ENCODE peak calls at places on chromosome 9, in eight cellular contexts. One of them, this sample, is unnamed.

GRCh38 chr9:137774775-137775386 is 102.7 kb upstream of the CACNA1B start:
- DNase-seq in lung: no peak
- DNase-seq in NCI-H82: no peak
- DNase-seq in T follicular helper cell: no peak
- DNase-seq in LHCN-M2: no peak
- DNase-seq in fibroblast of pulmonary artery: no peak
- DNase-seq in DMS153: no peak
- DNase-seq in epithelial cell of esophagus: no peak
- DNase-seq in this sample: no peak

GRCh38 chr9:113922160-113922559 is 46.1 kb downstream of the ZNF618 start:
- DNase-seq in lung: no peak
- DNase-seq in NCI-H82: no peak
- DNase-seq in T follicular helper cell: no peak
- DNase-seq in LHCN-M2: no peak
- DNase-seq in fibroblast of pulmonary artery: no peak
- DNase-seq in DMS153: no peak
- DNase-seq in epithelial cell of esophagus: no peak
- DNase-seq in this sample: no peak

GRCh38 chr9:105053209-105053652 is 125.3 kb upstream of the ABCA1 start:
- DNase-seq in lung: peak; percentile 36
- DNase-seq in NCI-H82: no peak
- DNase-seq in T follicular helper cell: no peak
- DNase-seq in LHCN-M2: peak; percentile 86
- DNase-seq in fibroblast of pulmonary artery: peak; percentile 88
- DNase-seq in DMS153: no peak
- DNase-seq in epithelial cell of esophagus: peak; percentile 95
- DNase-seq in this sample: no peak

GRCh38 chr9:27193886-27194285 is 84.9 kb downstream of the TEK start:
- DNase-seq in lung: no peak
- DNase-seq in NCI-H82: no peak
- DNase-seq in T follicular helper cell: no peak
- DNase-seq in LHCN-M2: no peak
- DNase-seq in fibroblast of pulmonary artery: no peak
- DNase-seq in DMS153: no peak
- DNase-seq in epithelial cell of esophagus: no peak
- DNase-seq in this sample: no peak

GRCh38 chr9:98530275-98530674 is 178.5 kb downstream of the GABBR2 start:
- DNase-seq in lung: no peak
- DNase-seq in NCI-H82: no peak
- DNase-seq in T follicular helper cell: no peak
- DNase-seq in LHCN-M2: no peak
- DNase-seq in fibroblast of pulmonary artery: no peak
- DNase-seq in DMS153: no peak
- DNase-seq in epithelial cell of esophagus: no peak
- DNase-seq in this sample: no peak

GRCh38 chr9:132214027-132214622 is 52.3 kb downstream of the NTNG2 start:
- DNase-seq in lung: peak; percentile 77
- DNase-seq in NCI-H82: peak; percentile 27
- DNase-seq in T follicular helper cell: no peak
- DNase-seq in LHCN-M2: peak; percentile 52
- DNase-seq in fibroblast of pulmonary artery: peak; percentile 89
- DNase-seq in DMS153: peak; percentile 72
- DNase-seq in epithelial cell of esophagus: peak; percentile 85
- DNase-seq in this sample: peak; percentile 75

GRCh38 chr9:136995772-136996308 is 528 bp downstream of the CLIC3 start:
- DNase-seq in lung: peak; percentile 87
- DNase-seq in NCI-H82: no peak
- DNase-seq in T follicular helper cell: no peak
- DNase-seq in LHCN-M2: no peak
- DNase-seq in fibroblast of pulmonary artery: no peak
- DNase-seq in DMS153: no peak
- DNase-seq in epithelial cell of esophagus: peak; percentile 9
- DNase-seq in this sample: peak; percentile 31

GRCh38 chr9:892123-892522 is 50.6 kb downstream of the DMRT1 start:
- DNase-seq in lung: no peak
- DNase-seq in NCI-H82: no peak
- DNase-seq in T follicular helper cell: no peak
- DNase-seq in LHCN-M2: peak; percentile 3
- DNase-seq in fibroblast of pulmonary artery: no peak
- DNase-seq in DMS153: no peak
- DNase-seq in epithelial cell of esophagus: peak; percentile 10
- DNase-seq in this sample: no peak

GRCh38 chr9:110031511-110032173 is 176.3 kb downstream of the C9orf152 start:
- DNase-seq in lung: no peak
- DNase-seq in NCI-H82: no peak
- DNase-seq in T follicular helper cell: no peak
- DNase-seq in LHCN-M2: peak; percentile 91
- DNase-seq in fibroblast of pulmonary artery: peak; percentile 77
- DNase-seq in DMS153: no peak
- DNase-seq in epithelial cell of esophagus: peak; percentile 90
- DNase-seq in this sample: no peak

GRCh38 chr9:110049699-110050450 is 158.1 kb downstream of the C9orf152 start:
- DNase-seq in lung: no peak
- DNase-seq in NCI-H82: peak; percentile 3
- DNase-seq in T follicular helper cell: no peak
- DNase-seq in LHCN-M2: peak; percentile 42
- DNase-seq in fibroblast of pulmonary artery: peak; percentile 47
- DNase-seq in DMS153: no peak
- DNase-seq in epithelial cell of esophagus: peak; percentile 39
- DNase-seq in this sample: peak; percentile 23

GRCh38 chr9:114677418-114677817 is 4.6 kb downstream of the TEX48 start:
- DNase-seq in lung: peak; percentile 84
- DNase-seq in NCI-H82: peak; percentile 68
- DNase-seq in T follicular helper cell: no peak
- DNase-seq in LHCN-M2: peak; percentile 98
- DNase-seq in fibroblast of pulmonary artery: peak; percentile 99
- DNase-seq in DMS153: peak; percentile 77
- DNase-seq in epithelial cell of esophagus: peak; percentile 100
- DNase-seq in this sample: peak; percentile 85

GRCh38 chr9:134167530-134167931 is 3.2 kb upstream of the RNU6ATAC start:
- DNase-seq in lung: no peak
- DNase-seq in NCI-H82: no peak
- DNase-seq in T follicular helper cell: no peak
- DNase-seq in LHCN-M2: peak; percentile 44
- DNase-seq in fibroblast of pulmonary artery: peak; percentile 29
- DNase-seq in DMS153: no peak
- DNase-seq in epithelial cell of esophagus: no peak
- DNase-seq in this sample: no peak

GRCh38 chr9:93200449-93200742 is 16.5 kb downstream of the WNK2 start:
- DNase-seq in lung: no peak
- DNase-seq in NCI-H82: no peak
- DNase-seq in T follicular helper cell: no peak
- DNase-seq in LHCN-M2: no peak
- DNase-seq in fibroblast of pulmonary artery: no peak
- DNase-seq in DMS153: no peak
- DNase-seq in epithelial cell of esophagus: no peak
- DNase-seq in this sample: no peak

GRCh38 chr9:967436-967835 is 9.0 kb upstream of the DMRT3 start:
- DNase-seq in lung: no peak
- DNase-seq in NCI-H82: no peak
- DNase-seq in T follicular helper cell: no peak
- DNase-seq in LHCN-M2: no peak
- DNase-seq in fibroblast of pulmonary artery: no peak
- DNase-seq in DMS153: peak; percentile 39
- DNase-seq in epithelial cell of esophagus: peak; percentile 40
- DNase-seq in this sample: no peak

GRCh38 chr9:133054966-133055365 is 6.8 kb upstream of the CEL start:
- DNase-seq in lung: no peak
- DNase-seq in NCI-H82: no peak
- DNase-seq in T follicular helper cell: no peak
- DNase-seq in LHCN-M2: peak; percentile 91
- DNase-seq in fibroblast of pulmonary artery: no peak
- DNase-seq in DMS153: no peak
- DNase-seq in epithelial cell of esophagus: no peak
- DNase-seq in this sample: no peak

GRCh38 chr9:114035845-114036785 is 42.0 kb downstream of the AMBP start:
- DNase-seq in lung: peak; percentile 26
- DNase-seq in NCI-H82: no peak
- DNase-seq in T follicular helper cell: no peak
- DNase-seq in LHCN-M2: no peak
- DNase-seq in fibroblast of pulmonary artery: no peak
- DNase-seq in DMS153: no peak
- DNase-seq in epithelial cell of esophagus: no peak
- DNase-seq in this sample: no peak

GRCh38 chr9:101486693-101487442 is 46.8 kb upstream of the RNF20 start:
- DNase-seq in lung: peak; percentile 34
- DNase-seq in NCI-H82: peak; percentile 11
- DNase-seq in T follicular helper cell: no peak
- DNase-seq in LHCN-M2: peak; percentile 74
- DNase-seq in fibroblast of pulmonary artery: peak; percentile 29
- DNase-seq in DMS153: peak; percentile 72
- DNase-seq in epithelial cell of esophagus: peak; percentile 71
- DNase-seq in this sample: peak; percentile 79

GRCh38 chr9:93155716-93156474 is 21.8 kb upstream of the NINJ1 start:
- DNase-seq in lung: no peak
- DNase-seq in NCI-H82: peak; percentile 51
- DNase-seq in T follicular helper cell: no peak
- DNase-seq in LHCN-M2: no peak
- DNase-seq in fibroblast of pulmonary artery: no peak
- DNase-seq in DMS153: no peak
- DNase-seq in epithelial cell of esophagus: no peak
- DNase-seq in this sample: no peak

GRCh38 chr9:16371306-16371705 is 499.2 kb downstream of the BNC2 start:
- DNase-seq in lung: no peak
- DNase-seq in NCI-H82: peak; percentile 51
- DNase-seq in T follicular helper cell: no peak
- DNase-seq in LHCN-M2: no peak
- DNase-seq in fibroblast of pulmonary artery: no peak
- DNase-seq in DMS153: no peak
- DNase-seq in epithelial cell of esophagus: no peak
- DNase-seq in this sample: no peak

GRCh38 chr9:27053369-27054057 is 48.0 kb upstream of the LRRC19 start:
- DNase-seq in lung: no peak
- DNase-seq in NCI-H82: no peak
- DNase-seq in T follicular helper cell: no peak
- DNase-seq in LHCN-M2: peak; percentile 11
- DNase-seq in fibroblast of pulmonary artery: peak; percentile 24
- DNase-seq in DMS153: no peak
- DNase-seq in epithelial cell of esophagus: no peak
- DNase-seq in this sample: no peak

GRCh38 chr9:123682746-123683145 is 247.2 kb downstream of the DENND1A start:
- DNase-seq in lung: no peak
- DNase-seq in NCI-H82: no peak
- DNase-seq in T follicular helper cell: no peak
- DNase-seq in LHCN-M2: no peak
- DNase-seq in fibroblast of pulmonary artery: no peak
- DNase-seq in DMS153: no peak
- DNase-seq in epithelial cell of esophagus: no peak
- DNase-seq in this sample: no peak

GRCh38 chr9:93509084-93509483 is 55.7 kb upstream of the FAM120AOS start:
- DNase-seq in lung: no peak
- DNase-seq in NCI-H82: no peak
- DNase-seq in T follicular helper cell: no peak
- DNase-seq in LHCN-M2: no peak
- DNase-seq in fibroblast of pulmonary artery: no peak
- DNase-seq in DMS153: no peak
- DNase-seq in epithelial cell of esophagus: no peak
- DNase-seq in this sample: no peak

GRCh38 chr9:137764171-137764671 is 113.4 kb upstream of the CACNA1B start:
- DNase-seq in lung: no peak
- DNase-seq in NCI-H82: no peak
- DNase-seq in T follicular helper cell: no peak
- DNase-seq in LHCN-M2: no peak
- DNase-seq in fibroblast of pulmonary artery: no peak
- DNase-seq in DMS153: no peak
- DNase-seq in epithelial cell of esophagus: no peak
- DNase-seq in this sample: no peak

GRCh38 chr9:93098236-93098946 is 2.4 kb downstream of the CARD19 start:
- DNase-seq in lung: peak; percentile 90
- DNase-seq in NCI-H82: no peak
- DNase-seq in T follicular helper cell: no peak
- DNase-seq in LHCN-M2: peak; percentile 96
- DNase-seq in fibroblast of pulmonary artery: peak; percentile 98
- DNase-seq in DMS153: no peak
- DNase-seq in epithelial cell of esophagus: peak; percentile 92
- DNase-seq in this sample: no peak

This sample was measured in NCI-H345.